ENCODE peak calls at places on chromosomes 4 and X, in eight cellular contexts. One of them, this sample, is unnamed.

GRCh38 chr4:61572160-61572559 is 372.0 kb downstream of the ADGRL3 start:
- DNase-seq in H4: peak; percentile 47
- DNase-seq in NCI-H2171 treated with DMSO at 0.1 percent for 48 hours: no peak
- DNase-seq in HCEC 1CT: peak; percentile 3
- DNase-seq in NCI-H1105 treated with DMSO at 0.1 percent for 48 hours: no peak
- DNase-seq in iris pigment epithelial cell: peak; percentile 65
- DNase-seq in mucosa of descending colon: no peak
- DNase-seq in germinal center: no peak
- DNase-seq in this sample: no peak

GRCh38 chr4:101801957-101802356 is 11.4 kb downstream of the BANK1 start:
- DNase-seq in H4: no peak
- DNase-seq in NCI-H2171 treated with DMSO at 0.1 percent for 48 hours: no peak
- DNase-seq in HCEC 1CT: no peak
- DNase-seq in NCI-H1105 treated with DMSO at 0.1 percent for 48 hours: no peak
- DNase-seq in iris pigment epithelial cell: no peak
- DNase-seq in mucosa of descending colon: no peak
- DNase-seq in germinal center: no peak
- DNase-seq in this sample: no peak

GRCh38 chr4:24470681-24471622 is 113.4 kb downstream of the DHX15 start:
- DNase-seq in H4: peak; percentile 24
- DNase-seq in NCI-H2171 treated with DMSO at 0.1 percent for 48 hours: peak; percentile 1
- DNase-seq in HCEC 1CT: peak; percentile 9
- DNase-seq in NCI-H1105 treated with DMSO at 0.1 percent for 48 hours: peak; percentile 28
- DNase-seq in iris pigment epithelial cell: peak; percentile 54
- DNase-seq in mucosa of descending colon: peak; percentile 40
- DNase-seq in germinal center: peak; percentile 45
- DNase-seq in this sample: peak; percentile 74

GRCh38 chr4:106048250-106048931 is 153.1 kb downstream of the NPNT start:
- DNase-seq in H4: no peak
- DNase-seq in NCI-H2171 treated with DMSO at 0.1 percent for 48 hours: no peak
- DNase-seq in HCEC 1CT: no peak
- DNase-seq in NCI-H1105 treated with DMSO at 0.1 percent for 48 hours: no peak
- DNase-seq in iris pigment epithelial cell: peak; percentile 62
- DNase-seq in mucosa of descending colon: no peak
- DNase-seq in germinal center: no peak
- DNase-seq in this sample: no peak

GRCh38 chrX:119809185-119809666 is 17.8 kb upstream of the RPL39 start:
- DNase-seq in H4: no peak
- DNase-seq in NCI-H2171 treated with DMSO at 0.1 percent for 48 hours: no peak
- DNase-seq in HCEC 1CT: peak; percentile 1
- DNase-seq in NCI-H1105 treated with DMSO at 0.1 percent for 48 hours: no peak
- DNase-seq in iris pigment epithelial cell: peak; percentile 53
- DNase-seq in mucosa of descending colon: no peak
- DNase-seq in germinal center: no peak
- DNase-seq in this sample: no peak

GRCh38 chr4:187478292-187479205 is 517.0 kb upstream of the ZFP42 start:
- DNase-seq in H4: peak; percentile 85
- DNase-seq in NCI-H2171 treated with DMSO at 0.1 percent for 48 hours: no peak
- DNase-seq in HCEC 1CT: peak; percentile 69
- DNase-seq in NCI-H1105 treated with DMSO at 0.1 percent for 48 hours: no peak
- DNase-seq in iris pigment epithelial cell: peak; percentile 83
- DNase-seq in mucosa of descending colon: no peak
- DNase-seq in germinal center: no peak
- DNase-seq in this sample: no peak

GRCh38 chrX:13081385-13082285 is 37.2 kb upstream of the FAM9C start:
- DNase-seq in H4: no peak
- DNase-seq in NCI-H2171 treated with DMSO at 0.1 percent for 48 hours: no peak
- DNase-seq in HCEC 1CT: no peak
- DNase-seq in NCI-H1105 treated with DMSO at 0.1 percent for 48 hours: no peak
- DNase-seq in iris pigment epithelial cell: peak; percentile 47
- DNase-seq in mucosa of descending colon: no peak
- DNase-seq in germinal center: no peak
- DNase-seq in this sample: no peak

GRCh38 chrX:150899191-150899757 is 806 bp upstream of the CD99L2 start:
- DNase-seq in H4: no peak
- DNase-seq in NCI-H2171 treated with DMSO at 0.1 percent for 48 hours: peak; percentile 23
- DNase-seq in HCEC 1CT: no peak
- DNase-seq in NCI-H1105 treated with DMSO at 0.1 percent for 48 hours: peak; percentile 59
- DNase-seq in iris pigment epithelial cell: peak; percentile 21
- DNase-seq in mucosa of descending colon: peak; percentile 65
- DNase-seq in germinal center: peak; percentile 29
- DNase-seq in this sample: peak; percentile 21

GRCh38 chrX:134880866-134881265 is 109.9 kb upstream of the SMIM10 start:
- DNase-seq in H4: no peak
- DNase-seq in NCI-H2171 treated with DMSO at 0.1 percent for 48 hours: no peak
- DNase-seq in HCEC 1CT: no peak
- DNase-seq in NCI-H1105 treated with DMSO at 0.1 percent for 48 hours: no peak
- DNase-seq in iris pigment epithelial cell: peak; percentile 64
- DNase-seq in mucosa of descending colon: no peak
- DNase-seq in germinal center: no peak
- DNase-seq in this sample: no peak

GRCh38 chr4:128825226-128825625 is 15.7 kb downstream of the JADE1 start:
- DNase-seq in H4: no peak
- DNase-seq in NCI-H2171 treated with DMSO at 0.1 percent for 48 hours: no peak
- DNase-seq in HCEC 1CT: peak; percentile 17
- DNase-seq in NCI-H1105 treated with DMSO at 0.1 percent for 48 hours: no peak
- DNase-seq in iris pigment epithelial cell: peak; percentile 41
- DNase-seq in mucosa of descending colon: no peak
- DNase-seq in germinal center: no peak
- DNase-seq in this sample: peak; percentile 75

GRCh38 chr4:133865606-133866327 is 335.8 kb downstream of the PABPC4L start:
- DNase-seq in H4: peak; percentile 97
- DNase-seq in NCI-H2171 treated with DMSO at 0.1 percent for 48 hours: no peak
- DNase-seq in HCEC 1CT: peak; percentile 91
- DNase-seq in NCI-H1105 treated with DMSO at 0.1 percent for 48 hours: no peak
- DNase-seq in iris pigment epithelial cell: peak; percentile 99
- DNase-seq in mucosa of descending colon: no peak
- DNase-seq in germinal center: no peak
- DNase-seq in this sample: peak; percentile 67

GRCh38 chrX:41412261-41413167 is 34.6 kb upstream of the NYX start:
- DNase-seq in H4: no peak
- DNase-seq in NCI-H2171 treated with DMSO at 0.1 percent for 48 hours: no peak
- DNase-seq in HCEC 1CT: no peak
- DNase-seq in NCI-H1105 treated with DMSO at 0.1 percent for 48 hours: no peak
- DNase-seq in iris pigment epithelial cell: no peak
- DNase-seq in mucosa of descending colon: peak; percentile 63
- DNase-seq in germinal center: no peak
- DNase-seq in this sample: no peak

GRCh38 chr4:99832313-99832712 is 15.7 kb downstream of the DAPP1 start:
- DNase-seq in H4: no peak
- DNase-seq in NCI-H2171 treated with DMSO at 0.1 percent for 48 hours: no peak
- DNase-seq in HCEC 1CT: no peak
- DNase-seq in NCI-H1105 treated with DMSO at 0.1 percent for 48 hours: no peak
- DNase-seq in iris pigment epithelial cell: no peak
- DNase-seq in mucosa of descending colon: no peak
- DNase-seq in germinal center: no peak
- DNase-seq in this sample: peak; percentile 20

GRCh38 chr4:145289403-145290076 is 109.2 kb upstream of the OTUD4 start:
- DNase-seq in H4: no peak
- DNase-seq in NCI-H2171 treated with DMSO at 0.1 percent for 48 hours: no peak
- DNase-seq in HCEC 1CT: peak; percentile 46
- DNase-seq in NCI-H1105 treated with DMSO at 0.1 percent for 48 hours: no peak
- DNase-seq in iris pigment epithelial cell: peak; percentile 61
- DNase-seq in mucosa of descending colon: no peak
- DNase-seq in germinal center: no peak
- DNase-seq in this sample: no peak

This sample was measured in Caki2.